ENCODE peak calls at places on chromosomes 7 and 10, in nine cellular contexts. I is transverse colon, X is stomach, N is spleen, C is H54, O is upper lobe of left lung, Q is ovary, K is IMR-90, R is tibial nerve. W is an unnamed sample.

GRCh38 chr10:109018892-109019507 is 904.3 kb downstream of the XPNPEP1 start:
- DNase-seq in K (no peak), Q (no peak), I (no peak), O (no peak), N (no peak), X (no peak), C (no peak), R (no peak), W (no peak)

GRCh38 chr7:128888756-128889095 is 21.8 kb downstream of the KCP start:
- DNase-seq in I (no peak), O (peak; percentile 65), X (no peak), N (peak; percentile 64), Q (no peak), R (no peak), C (no peak), K (no peak), W (no peak)

GRCh38 chr7:106127984-106128780 is 16.1 kb upstream of the SYPL1 start:
- DNase-seq in O (no peak), X (no peak), Q (no peak), K (peak; percentile 43), R (no peak), N (no peak), I (no peak), C (peak; percentile 27), W (no peak)

GRCh38 chr7:122046402-122046801 is 97.6 kb downstream of the AASS start:
- DNase-seq in O (no peak), Q (no peak), C (no peak), I (no peak), X (no peak), R (no peak), K (no peak), N (no peak), W (no peak)

GRCh38 chr7:22597845-22598244 is 97.9 kb upstream of the STEAP1B start:
- DNase-seq in K (peak; percentile 90), I (no peak), O (no peak), X (no peak), Q (no peak), C (peak; percentile 42), R (no peak), N (no peak), W (no peak)

GRCh38 chr7:518630-519428 is 817 bp downstream of the PDGFA start:
- DNase-seq in C (peak; percentile 86), O (peak; percentile 94), Q (peak; percentile 70), R (peak; percentile 49), X (peak; percentile 89), N (no peak), I (peak; percentile 88), K (peak; percentile 71), W (peak; percentile 22)

GRCh38 chr10:119620241-119620753 is 23.5 kb upstream of the TIAL1 start:
- DNase-seq in O (no peak), Q (no peak), C (no peak), X (no peak), K (peak; percentile 56), I (no peak), N (peak; percentile 11), R (no peak), W (no peak)

GRCh38 chr7:142685877-142686508 is 63.3 kb upstream of the PRSS1 start:
- DNase-seq in X (no peak), R (no peak), I (no peak), Q (no peak), K (no peak), N (no peak), O (no peak), C (no peak), W (no peak)

GRCh38 chr7:3415730-3416366 is 114.8 kb downstream of the SDK1 start:
- DNase-seq in I (no peak), Q (no peak), C (no peak), K (no peak), N (no peak), X (no peak), R (no peak), O (no peak), W (no peak)

GRCh38 chr10:34920578-34920977 is 105.5 kb upstream of the PARD3 start:
- DNase-seq in K (no peak), R (no peak), X (no peak), O (no peak), Q (no peak), N (no peak), I (no peak), C (no peak), W (no peak)

GRCh38 chr7:47905071-47905920 is 43.0 kb downstream of the PKD1L1 start:
- DNase-seq in O (no peak), C (no peak), N (no peak), K (no peak), I (no peak), Q (no peak), X (no peak), R (no peak), W (no peak)

GRCh38 chr7:92695308-92696261 is 105.4 kb upstream of the FAM133B start:
- DNase-seq in I (peak; percentile 91), R (no peak), Q (peak; percentile 44), K (peak; percentile 90), X (peak; percentile 87), C (peak; percentile 12), N (no peak), O (no peak), W (peak; percentile 66)

GRCh38 chr7:116395125-116395791 is 104.3 kb upstream of the CAV2 start:
- DNase-seq in N (no peak), I (no peak), Q (peak; percentile 29), C (peak; percentile 59), R (no peak), X (no peak), K (peak; percentile 94), O (no peak), W (no peak)

GRCh38 chr10:119543814-119544642 is 1.5 kb upstream of the RGS10 start:
- DNase-seq in C (no peak), X (no peak), R (no peak), K (no peak), O (no peak), Q (no peak), N (no peak), I (no peak), W (no peak)

GRCh38 chr10:70331486-70332268 is 47.9 kb upstream of the NPFFR1 start:
- DNase-seq in Q (no peak), I (peak; percentile 32), C (peak; percentile 81), O (no peak), N (peak; percentile 80), K (peak; percentile 93), R (no peak), X (peak; percentile 35), W (peak; percentile 80)

DNA sequence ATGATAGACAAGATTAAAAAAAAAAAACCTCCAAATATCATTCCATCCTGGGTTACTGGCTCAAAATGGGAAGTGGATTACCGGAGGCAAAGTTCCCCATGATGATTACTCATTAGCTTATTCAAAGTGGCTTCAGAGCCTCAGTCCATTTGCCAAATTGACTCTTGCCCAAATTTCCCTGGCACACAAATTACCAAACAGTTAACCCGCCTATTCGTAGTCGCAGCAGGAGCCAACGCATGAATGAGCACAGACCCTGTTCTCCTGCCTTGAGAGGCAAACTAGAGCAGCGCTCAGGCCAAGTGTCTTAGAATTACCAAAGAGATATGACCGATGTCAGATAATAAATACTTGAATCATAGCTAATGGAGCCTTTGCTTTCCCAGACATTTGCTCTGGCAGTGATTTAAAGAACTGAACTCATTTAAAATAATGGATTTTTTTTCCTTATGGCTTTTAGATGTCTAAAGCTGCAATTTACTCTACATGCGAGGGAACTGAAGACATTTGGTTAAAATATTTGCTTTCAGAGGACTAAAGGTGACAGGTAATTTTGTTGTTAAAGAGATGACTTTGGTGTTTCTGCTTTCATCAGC is 64.9 kb downstream of the CTTNBP2 start:
- DNase-seq in K (no peak), N (no peak), X (peak; percentile 27), O (no peak), C (no peak), Q (no peak), I (no peak), R (no peak), W (no peak)
- TF ChIP-seq POLR2A in K (no peak), N (no peak), X (no peak), O (no peak), C (no peak), Q (no peak), I (no peak), R (no peak), W (no peak)

GRCh38 chr7:66740302-66740979 is at the start of gene RABGEF1:
- DNase-seq in Q (peak; percentile 98), O (peak; percentile 99), N (peak; percentile 99), K (peak; percentile 93), I (peak; percentile 99), C (peak; percentile 89), R (peak; percentile 97), X (peak; percentile 99), W (peak; percentile 99)
- TF ChIP-seq POLR2A in Q (peak; percentile 95), O (no peak), N (peak; percentile 84), K (peak; percentile 98), I (peak; percentile 97), C (peak; percentile 88), R (peak; percentile 74), X (peak; percentile 80), W (peak; percentile 92)

GRCh38 chr10:43448742-43449141 is 11.8 kb downstream of the ZNF487 start:
- DNase-seq in R (no peak), K (no peak), C (no peak), Q (no peak), N (no peak), X (no peak), I (no peak), O (no peak), W (no peak)

GRCh38 chr10:43453266-43453831 is 16.4 kb downstream of the ZNF487 start:
- DNase-seq in C (no peak), O (no peak), I (no peak), R (no peak), K (no peak), N (peak; percentile 2), X (no peak), Q (no peak), W (no peak)

GRCh38 chr10:43458227-43458626 is 21.3 kb downstream of the ZNF487 start:
- DNase-seq in Q (no peak), R (no peak), I (no peak), K (no peak), O (no peak), X (no peak), N (peak; percentile 11), C (no peak), W (no peak)

GRCh38 chr10:43452356-43452914 is 15.5 kb downstream of the ZNF487 start:
- DNase-seq in R (no peak), K (no peak), N (no peak), I (no peak), X (no peak), Q (no peak), O (no peak), C (no peak), W (no peak)
- TF ChIP-seq POLR2A in R (no peak), K (no peak), N (no peak), I (no peak), X (no peak), Q (no peak), O (no peak), C (no peak), W (no peak)

DNA sequence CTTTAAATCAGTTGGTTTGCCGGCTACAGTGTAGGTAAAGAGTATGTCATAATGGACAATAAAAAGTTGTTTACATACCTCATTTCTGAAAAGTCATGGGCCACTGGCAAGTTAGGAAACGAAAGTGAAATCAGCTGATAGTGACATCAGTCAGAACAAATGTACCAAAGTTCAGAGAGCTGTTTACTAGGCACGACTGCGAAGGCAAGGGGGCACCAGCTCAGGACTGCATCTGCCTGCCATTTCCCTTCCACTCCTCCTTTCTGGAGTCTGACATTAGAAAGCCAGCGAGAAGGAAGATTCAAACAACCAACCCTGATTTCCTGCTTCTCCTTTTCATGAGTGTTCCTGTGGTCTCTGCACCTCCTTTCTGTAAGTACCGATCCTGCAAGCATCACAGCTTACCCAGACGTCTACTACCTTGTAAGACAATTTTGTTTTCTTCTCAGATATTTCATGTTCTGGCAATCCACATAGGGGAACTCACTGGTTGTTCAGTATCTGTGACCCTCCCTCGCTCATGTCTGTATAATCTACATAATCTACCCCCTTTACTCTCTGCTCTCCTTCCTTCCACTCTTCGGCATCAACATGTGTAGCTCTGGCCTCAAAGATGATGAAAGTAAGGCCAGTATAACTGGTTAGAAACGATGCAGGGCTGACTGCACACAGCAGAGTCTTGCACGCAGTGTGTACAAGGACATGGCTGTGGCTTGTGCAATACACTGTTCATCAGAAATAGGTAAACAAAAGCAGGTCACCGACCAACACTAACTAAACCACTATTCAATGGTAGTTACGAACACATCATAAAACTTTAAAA is at the start of gene TMEM140:
- DNase-seq in I (peak; percentile 75), N (peak; percentile 86), O (no peak), K (peak; percentile 64), R (no peak), Q (peak; percentile 42), C (no peak), X (peak; percentile 64), W (peak; percentile 92)
- TF ChIP-seq POLR2A in I (peak; percentile 84), N (peak; percentile 81), O (no peak), K (no peak), R (peak; percentile 84), Q (peak; percentile 28), C (no peak), X (no peak), W (peak; percentile 76)

W was measured in erythroblast.